ENCODE peak calls at places on chromosomes 11 and 22, in seven cellular contexts. A is A549; W is adrenal gland; G is fibroblast of lung; E is right lobe of liver; Y is CD8-positive, alpha-beta T cell; C is spleen. P is an unnamed sample.
A peak's percentile ranks its signal among the peaks of the same experiment; 100 is the strongest.

GRCh38 chr11:15837901-15838489 is 518.4 kb downstream of the SOX6 start:
- DNase-seq in A (no peak), W (no peak), G (no peak), E (no peak), Y (no peak), C (no peak), P (no peak)

GRCh38 chr11:7490054-7490453 is 4.7 kb downstream of the OLFML1 start:
- DNase-seq in A (no peak), W (no peak), G (peak; percentile 8), E (no peak), Y (no peak), C (no peak), P (no peak)

GRCh38 chr22:44091021-44091721 is 67.1 kb downstream of the PARVB start:
- DNase-seq in A (peak; percentile 32), W (no peak), G (peak; percentile 12), E (no peak), Y (no peak), C (no peak), P (no peak)

GRCh38 chr11:65427691-65428577 is 5.3 kb downstream of the NEAT1 start:
- DNase-seq in A (no peak), W (peak; percentile 76), G (peak; percentile 61), E (peak; percentile 62), Y (peak; percentile 31), C (peak; percentile 74), P (no peak)

GRCh38 chr22:27489265-27489675 is 312.3 kb downstream of the MN1 start:
- DNase-seq in A (no peak), W (no peak), G (peak; percentile 39), E (peak; percentile 86), Y (no peak), C (peak; percentile 19), P (no peak)

GRCh38 chr11:5596611-5597201 is at the start of gene TRIM6:
- DNase-seq in A (peak; percentile 58), W (peak; percentile 79), G (peak; percentile 64), E (peak; percentile 54), Y (no peak), C (peak; percentile 84), P (no peak)

GRCh38 chr22:17430298-17430900 is 61.1 kb downstream of the CECR2 start:
- DNase-seq in A (no peak), W (no peak), G (peak; percentile 35), E (no peak), Y (no peak), C (no peak), P (no peak)

GRCh38 chr22:23789638-23790037 is 2.9 kb downstream of the SMARCB1 start:
- DNase-seq in A (no peak), W (no peak), G (no peak), E (no peak), Y (no peak), C (peak; percentile 24), P (no peak)

GRCh38 chr11:66719111-66719872 is 9.7 kb downstream of the SPTBN2 start:
- DNase-seq in A (no peak), W (no peak), G (no peak), E (no peak), Y (no peak), C (no peak), P (no peak)

GRCh38 chr11:64019106-64020031 is 16.4 kb upstream of the FLRT1 start:
- DNase-seq in A (no peak), W (peak; percentile 19), G (no peak), E (no peak), Y (no peak), C (no peak), P (no peak)

GRCh38 chr11:133239530-133239929 is 292.8 kb downstream of the OPCML start:
- DNase-seq in A (no peak), W (no peak), G (no peak), E (no peak), Y (no peak), C (no peak), P (no peak)

GRCh38 chr11:203056-203944 is 3.9 kb downstream of the BET1L start:
- DNase-seq in A (no peak), W (peak; percentile 10), G (no peak), E (peak; percentile 42), Y (no peak), C (no peak), P (no peak)

GRCh38 chr11:113989381-113989780 is 14.5 kb downstream of the HTR3A start:
- DNase-seq in A (no peak), W (no peak), G (no peak), E (no peak), Y (no peak), C (no peak), P (no peak)

GRCh38 chr22:23697031-23697970 is 6.5 kb downstream of the RGL4 start:
- DNase-seq in A (no peak), W (no peak), G (no peak), E (no peak), Y (no peak), C (no peak), P (no peak)

GRCh38 chr22:50676661-50677492 is 4.3 kb downstream of the SHANK3 start:
- DNase-seq in A (no peak), W (no peak), G (no peak), E (no peak), Y (no peak), C (peak; percentile 51), P (no peak)

GRCh38 chr22:49659924-49660315 is 167.8 kb downstream of the BRD1 start:
- DNase-seq in A (no peak), W (peak; percentile 30), G (no peak), E (no peak), Y (no peak), C (peak; percentile 86), P (no peak)

GRCh38 chr11:19910931-19911330 is 198.3 kb downstream of the NAV2 start:
- DNase-seq in A (no peak), W (no peak), G (no peak), E (peak; percentile 77), Y (no peak), C (no peak), P (no peak)

GRCh38 chr11:13030857-13031256 is 21.7 kb downstream of the RASSF10 start:
- DNase-seq in A (no peak), W (peak; percentile 34), G (no peak), E (peak; percentile 49), Y (no peak), C (no peak), P (no peak)

GRCh38 chr11:57786436-57786835 is 24.8 kb downstream of the CTNND1 start:
- DNase-seq in A (no peak), W (no peak), G (peak; percentile 62), E (no peak), Y (no peak), C (no peak), P (no peak)

GRCh38 chr11:87870081-87870480 is 305.2 kb downstream of the RAB38 start:
- DNase-seq in A (no peak), W (no peak), G (peak; percentile 3), E (no peak), Y (no peak), C (no peak), P (no peak)

GRCh38 chr11:57812634-57813033 is 51.0 kb downstream of the CTNND1 start:
- DNase-seq in A (no peak), W (no peak), G (no peak), E (no peak), Y (no peak), C (no peak), P (no peak)

GRCh38 chr11:110805764-110806163 is 93.5 kb upstream of the ARHGAP20 start:
- DNase-seq in A (no peak), W (no peak), G (no peak), E (no peak), Y (no peak), C (no peak), P (no peak)

GRCh38 chr11:121449123-121449522 is 3.0 kb upstream of the SORL1 start:
- DNase-seq in A (no peak), W (no peak), G (no peak), E (no peak), Y (no peak), C (no peak), P (no peak)

GRCh38 chr11:86116386-86116726 is 47.5 kb upstream of the PICALM start:
- DNase-seq in A (peak; percentile 69), W (no peak), G (peak; percentile 99), E (no peak), Y (no peak), C (no peak), P (no peak)

GRCh38 chr11:123653405-123653996 is 923 bp downstream of the SCN3B start:
- DNase-seq in A (peak; percentile 33), W (no peak), G (no peak), E (no peak), Y (no peak), C (no peak), P (no peak)

GRCh38 chr11:115191761-115192160 is 312.5 kb downstream of the CADM1 start:
- DNase-seq in A (no peak), W (no peak), G (peak; percentile 45), E (no peak), Y (no peak), C (no peak), P (no peak)

GRCh38 chr22:26548984-26549383 is 36.7 kb upstream of the TFIP11 start:
- DNase-seq in A (no peak), W (no peak), G (no peak), E (no peak), Y (no peak), C (no peak), P (no peak)

GRCh38 chr11:69000391-69000790 is 12.7 kb downstream of the MRGPRF start:
- DNase-seq in A (no peak), W (no peak), G (no peak), E (peak; percentile 31), Y (no peak), C (peak; percentile 32), P (no peak)

GRCh38 chr11:15675683-15676082 is 561.0 kb downstream of the INSC start:
- DNase-seq in A (no peak), W (no peak), G (no peak), E (no peak), Y (no peak), C (no peak), P (no peak)

GRCh38 chr11:72773291-72773690 is 20.6 kb downstream of the STARD10 start:
- DNase-seq in A (no peak), W (peak; percentile 89), G (peak; percentile 92), E (no peak), Y (no peak), C (no peak), P (no peak)

GRCh38 chr11:1382429-1382828 is 7.3 kb upstream of the BRSK2 start:
- DNase-seq in A (no peak), W (no peak), G (no peak), E (no peak), Y (no peak), C (peak; percentile 83), P (no peak)
- H3K4me3 ChIP-seq in A (no peak overlapping the region), W (no peak overlapping the region), G (no peak overlapping the region), E (no peak overlapping the region), Y (peak overlapping the region; percentile 83), C (peak overlapping the region; percentile 52), P (no peak overlapping the region)

GRCh38 chr11:70854201-70854600 is 398.2 kb downstream of the SHANK2 start:
- DNase-seq in A (no peak), W (no peak), G (no peak), E (no peak), Y (no peak), C (no peak), P (no peak)
- H3K9me3 ChIP-seq in A (no peaks in the 10 kb centered on the region), W (no peaks in the 10 kb centered on the region), G (no peaks in the 10 kb centered on the region), E (no peaks in the 10 kb centered on the region), Y (no peaks in the 10 kb centered on the region), C (peaks cover 7% of the 10 kb centered on the region), P (no peaks in the 10 kb centered on the region)

GRCh38 chr11:111937859-111938258 is 716 bp downstream of the DIXDC1 start:
- DNase-seq in A (no peak), W (no peak), G (no peak), E (no peak), Y (no peak), C (no peak), P (no peak)
- H3K27ac ChIP-seq in A (peak overlapping the region; percentile 89), W (peak overlapping the region; percentile 91), G (no peak overlapping the region), E (no peak overlapping the region), Y (no peak overlapping the region), C (no peak overlapping the region), P (no peak overlapping the region)

GRCh38 chr11:1874406-1875092 is 17.1 kb downstream of the PRR33 start:
- DNase-seq in A (no peak), W (peak; percentile 43), G (no peak), E (no peak), Y (no peak), C (peak; percentile 76), P (no peak)
- H3K4me3 ChIP-seq in A (no peak overlapping the region), W (no peak overlapping the region), G (no peak overlapping the region), E (no peak overlapping the region), Y (no peak overlapping the region), C (peak overlapping the region; percentile 19), P (no peak overlapping the region)